ENCODE peak calls at places on chromosomes 1 and 21, in seven cellular contexts. H is tibial nerve, N is adrenal gland, U is aorta, Q is heart right ventricle, W is fibroblast of lung, T is body of pancreas. R is an unnamed sample. For H3K4me1 and H3K36me3, the result is how much of the 10 kb centered on the place peaks cover.

GRCh38 chr1:207851696-207852095 is 59.2 kb downstream of the CD34 start:
- DNase-seq in H (no peak), N (no peak), U (no peak), Q (no peak), W (no peak), T (no peak), R (no peak)

GRCh38 chr1:93874025-93874651 is 4.9 kb downstream of the DNTTIP2 start:
- DNase-seq in H (no peak), N (no peak), U (no peak), Q (no peak), W (peak), T (peak), R (no peak)

GRCh38 chr1:52913014-52913413 is 8.5 kb downstream of the ECHDC2 start:
- DNase-seq in H (no peak), N (no peak), U (no peak), Q (no peak), W (no peak), T (no peak), R (no peak)

GRCh38 chr1:179303173-179303572 is 9.6 kb downstream of the SOAT1 start:
- DNase-seq in H (no peak), N (no peak), U (no peak), Q (no peak), W (no peak), T (no peak), R (no peak)

GRCh38 chr1:24416666-24417391 is 1.2 kb downstream of the NIPAL3 start:
- DNase-seq in H (no peak), N (no peak), U (no peak), Q (no peak), W (peak), T (no peak), R (peak)

GRCh38 chr1:243926803-243927245 is 76.8 kb upstream of the AKT3 start:
- DNase-seq in H (no peak), N (no peak), U (no peak), Q (no peak), W (peak), T (no peak), R (no peak)

GRCh38 chr1:243473281-243474210 is 217.7 kb downstream of the SDCCAG8 start:
- DNase-seq in H (no peak), N (no peak), U (no peak), Q (no peak), W (peak), T (no peak), R (no peak)

GRCh38 chr21:27833298-27833697 is 866.4 kb upstream of the ADAMTS5 start:
- DNase-seq in H (no peak), N (no peak), U (no peak), Q (no peak), W (no peak), T (no peak), R (no peak)

GRCh38 chr1:27011058-27011764 is 1.4 kb downstream of the TENT5B start:
- DNase-seq in H (no peak), N (peak), U (peak), Q (no peak), W (peak), T (peak), R (peak)

GRCh38 chr1:1157426-1157913 is 16.2 kb upstream of the TTLL10 start:
- DNase-seq in H (peak), N (peak), U (peak), Q (peak), W (peak), T (peak), R (peak)

GRCh38 chr1:1032428-1032827 is 12.5 kb downstream of the AGRN start:
- DNase-seq in H (no peak), N (no peak), U (no peak), Q (no peak), W (no peak), T (peak), R (no peak)

GRCh38 chr1:159829822-159830455 is 3.3 kb downstream of the SLAMF8 start:
- DNase-seq in H (no peak), N (peak), U (no peak), Q (no peak), W (peak), T (peak), R (no peak)

GRCh38 chr1:226643701-226644540 is 95.2 kb downstream of the ITPKB start:
- DNase-seq in H (no peak), N (peak), U (peak), Q (no peak), W (no peak), T (no peak), R (no peak)

GRCh38 chr1:1144122-1144842 is 28.4 kb upstream of the C1orf159 start:
- DNase-seq in H (no peak), N (no peak), U (no peak), Q (no peak), W (no peak), T (no peak), R (no peak)

GRCh38 chr21:44929242-44929798 is 8.6 kb upstream of the ITGB2 start:
- DNase-seq in H (no peak), N (no peak), U (peak), Q (no peak), W (no peak), T (no peak), R (no peak)

GRCh38 chr21:44929799-44930542 is 9.3 kb upstream of the ITGB2 start:
- DNase-seq in H (no peak), N (no peak), U (peak), Q (no peak), W (no peak), T (peak), R (no peak)

GRCh38 chr21:44931137-44931500 is 8.7 kb upstream of the SLX9 start:
- DNase-seq in H (no peak), N (peak), U (peak), Q (no peak), W (no peak), T (peak), R (no peak)

GRCh38 chr21:44931501-44932365 is 8.1 kb upstream of the SLX9 start:
- DNase-seq in H (no peak), N (no peak), U (peak), Q (no peak), W (no peak), T (no peak), R (peak)

DNA sequence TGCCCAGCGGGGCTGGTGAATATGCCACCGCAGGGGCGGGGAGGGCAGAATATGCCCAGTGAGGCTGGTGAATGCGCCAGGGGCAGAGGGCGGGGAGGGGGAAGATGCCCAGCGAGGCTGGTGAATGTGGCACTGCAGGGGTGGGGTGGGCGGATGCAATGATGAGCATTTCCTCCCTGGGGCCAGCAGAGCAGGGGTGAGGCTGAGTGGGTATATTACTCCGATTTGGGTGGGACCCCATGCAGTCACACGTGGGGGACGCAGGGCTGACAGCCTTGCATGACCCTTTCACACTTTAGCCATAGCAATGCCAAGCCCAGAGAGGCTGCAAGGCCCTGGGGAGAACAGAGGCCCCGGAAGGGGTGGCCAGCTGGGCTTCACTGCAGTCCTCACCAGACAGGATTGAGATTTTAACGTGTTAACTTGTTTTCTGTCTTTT is 9.3 kb upstream of the SLX9 start:
- DNase-seq in H (no peak), N (no peak), U (peak), Q (no peak), W (no peak), T (no peak), R (no peak)
- H3K4me3 ChIP-seq in H (no peak), N (no peak), U (no peak), Q (no peak), W (no peak), T (no peak), R (no peak)

GRCh38 chr1:81813691-81814090 is 13.0 kb downstream of the ADGRL2 start:
- DNase-seq in H (no peak), N (no peak), U (no peak), Q (no peak), W (no peak), T (no peak), R (no peak)

GRCh38 chr1:81808760-81809159 is 8.0 kb downstream of the ADGRL2 start:
- DNase-seq in H (no peak), N (no peak), U (no peak), Q (no peak), W (no peak), T (no peak), R (no peak)

GRCh38 chr1:81809808-81810207 is 9.1 kb downstream of the ADGRL2 start:
- DNase-seq in H (no peak), N (no peak), U (no peak), Q (no peak), W (no peak), T (no peak), R (no peak)

GRCh38 chr1:81812712-81813111 is 12.0 kb downstream of the ADGRL2 start:
- DNase-seq in H (no peak), N (no peak), U (no peak), Q (no peak), W (peak), T (no peak), R (no peak)

DNA sequence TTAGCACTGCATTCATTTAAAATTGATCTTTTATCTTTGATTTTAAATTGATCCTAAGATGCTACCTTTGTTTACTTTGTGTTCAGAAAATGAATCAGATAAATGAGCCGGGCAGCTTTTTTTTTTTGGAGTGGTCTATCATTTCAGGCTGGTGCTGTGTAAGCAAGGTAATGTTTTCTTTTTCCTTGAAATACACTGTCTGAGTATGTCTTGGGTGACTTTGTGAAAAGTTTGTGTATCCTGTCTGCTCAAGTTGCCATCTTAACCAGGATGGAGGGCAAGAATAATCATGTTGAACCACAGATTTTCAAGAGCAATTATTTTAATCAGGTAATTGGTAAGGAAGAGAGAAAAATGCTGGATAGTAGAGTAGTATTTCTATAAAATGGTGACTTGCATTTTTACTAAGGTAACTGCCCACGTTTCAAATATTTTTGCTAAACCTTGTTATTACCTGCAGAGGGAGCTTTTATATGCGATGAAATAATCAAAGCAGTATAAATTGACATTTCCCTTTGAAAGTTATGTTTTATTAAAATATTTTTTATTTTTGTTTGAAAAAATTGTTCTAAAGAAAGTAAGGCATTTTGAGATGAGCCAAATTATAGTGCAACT is 11.1 kb downstream of the ADGRL2 start:
- DNase-seq in H (no peak), N (no peak), U (no peak), Q (no peak), W (peak), T (no peak), R (no peak)
- H3K4me1 ChIP-seq in H (under half), N (half or more), U (under half), Q (under half), W (under half), T (under half), R (under half)

GRCh38 chr1:173856014-173856413 is 11.8 kb downstream of the GAS5 start:
- DNase-seq in H (no peak), N (no peak), U (no peak), Q (no peak), W (no peak), T (no peak), R (no peak)
- H3K36me3 ChIP-seq in H (under half), N (under half), U (under half), Q (under half), W (under half), T (under half), R (under half)

DNA sequence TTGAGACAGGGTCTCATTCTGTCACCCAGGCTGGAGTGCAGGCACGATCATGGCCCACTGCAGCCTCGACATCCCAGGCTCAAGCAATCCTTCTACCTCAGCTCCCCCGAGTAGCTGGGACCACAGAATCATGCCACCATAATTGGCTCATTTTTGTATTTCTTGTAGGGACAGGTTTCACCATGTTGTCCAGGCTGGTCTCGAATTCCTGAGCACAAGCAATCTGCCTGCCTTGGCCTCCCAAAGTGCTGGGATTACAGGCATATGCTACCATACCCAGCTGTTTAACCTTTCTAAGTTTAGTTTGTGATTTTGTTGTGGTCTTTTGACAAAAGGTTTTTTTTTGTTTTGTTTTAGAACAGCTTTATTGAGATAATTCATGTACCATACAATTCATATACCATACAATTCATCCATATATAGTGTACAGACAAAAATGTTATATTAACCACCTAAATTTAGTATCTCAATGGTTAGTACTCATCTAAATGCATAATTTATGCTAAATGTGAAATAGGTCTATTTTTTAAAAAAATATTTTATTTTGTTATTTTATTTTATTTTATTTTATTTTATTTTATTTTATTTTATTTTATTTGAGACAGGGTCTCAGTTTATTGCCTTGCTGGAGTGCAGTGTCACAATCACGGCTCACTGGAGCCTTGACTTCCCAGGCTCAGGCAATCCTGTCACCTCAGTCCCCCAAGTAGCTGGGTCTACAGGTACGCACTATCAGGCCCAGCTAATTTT is 8.9 kb downstream of the ZMPSTE24 start:
- DNase-seq in H (no peak), N (no peak), U (no peak), Q (no peak), W (no peak), T (no peak), R (no peak)
- H3K4me3 ChIP-seq in H (no peak), N (no peak), U (no peak), Q (no peak), W (no peak), T (no peak), R (no peak)

DNA sequence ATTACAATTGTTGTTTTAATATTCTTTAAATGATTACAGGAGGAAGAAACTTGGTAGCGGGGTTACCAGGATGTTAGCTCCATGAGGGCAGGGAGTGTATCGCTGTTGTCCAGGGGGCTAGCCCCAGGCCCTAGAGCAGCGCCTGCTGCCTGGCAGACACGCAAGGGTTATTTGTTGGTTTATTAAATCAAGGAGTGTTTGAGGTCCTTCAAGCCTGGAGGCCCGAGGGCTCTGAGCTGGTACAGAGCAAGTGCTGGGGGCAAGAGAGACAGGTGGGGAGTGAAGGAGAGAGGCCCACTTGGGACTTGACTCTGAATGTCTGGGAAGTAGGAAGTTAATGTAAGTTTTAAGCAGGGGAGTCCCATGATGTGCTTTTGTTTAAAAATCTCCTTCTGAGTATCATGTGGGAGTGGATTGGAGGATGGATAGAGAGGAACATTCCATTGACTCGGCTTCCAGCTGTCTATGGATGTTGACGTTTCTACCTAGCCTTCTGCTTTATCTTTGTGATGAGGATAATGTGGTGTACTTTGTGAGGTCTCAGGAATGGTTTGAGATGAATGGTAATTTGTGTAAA is 8.7 kb downstream of the ITSN1 start:
- DNase-seq in H (no peak), N (no peak), U (no peak), Q (no peak), W (peak), T (no peak), R (no peak)
- H3K4me1 ChIP-seq in H (under half), N (half or more), U (under half), Q (half or more), W (under half), T (under half), R (half or more)

DNA sequence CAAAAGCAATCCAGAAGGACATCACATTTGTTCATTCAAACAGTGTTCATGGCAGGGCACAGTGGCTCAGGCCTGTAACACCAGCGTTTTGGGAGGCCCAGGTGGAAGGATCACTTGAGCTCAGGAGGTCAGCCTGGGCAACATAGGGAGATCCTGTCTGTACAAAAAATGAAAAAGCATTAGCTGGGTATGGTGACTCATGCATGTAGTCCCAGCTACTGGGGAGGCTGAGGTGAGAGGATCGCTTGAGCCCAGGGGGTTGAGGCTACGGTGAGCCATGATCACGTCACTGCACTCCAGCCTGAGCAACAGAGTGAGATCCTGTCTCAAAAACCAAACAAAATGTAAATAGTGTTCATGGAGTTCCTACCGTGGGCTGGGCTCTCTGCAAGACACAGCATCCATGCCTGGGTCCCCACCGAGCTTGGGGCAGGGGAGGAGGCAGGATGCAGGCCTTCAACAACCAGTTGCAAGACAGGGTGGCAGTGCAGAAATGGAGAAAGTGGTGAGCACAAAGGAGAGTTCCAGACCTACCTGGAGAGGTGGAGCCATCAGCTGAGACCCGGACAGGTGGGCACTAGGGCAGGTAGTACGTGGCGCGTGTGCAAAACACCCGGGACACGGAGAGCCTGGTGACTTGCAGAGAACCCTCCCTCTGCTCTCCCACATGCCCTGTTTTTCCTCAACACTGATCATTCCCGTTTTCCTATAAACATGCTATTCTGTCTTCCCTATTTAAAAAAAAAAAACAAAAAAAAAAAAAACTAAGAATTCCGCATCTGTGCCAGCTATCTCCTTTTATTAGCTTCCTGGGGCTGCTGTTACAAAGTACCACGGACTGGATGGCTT is 138.9 kb downstream of the TOMM20 start:
- DNase-seq in H (no peak), N (no peak), U (peak), Q (no peak), W (no peak), T (no peak), R (no peak)
- H3K36me3 ChIP-seq in H (under half), N (under half), U (under half), Q (under half), W (under half), T (under half), R (under half)

DNA sequence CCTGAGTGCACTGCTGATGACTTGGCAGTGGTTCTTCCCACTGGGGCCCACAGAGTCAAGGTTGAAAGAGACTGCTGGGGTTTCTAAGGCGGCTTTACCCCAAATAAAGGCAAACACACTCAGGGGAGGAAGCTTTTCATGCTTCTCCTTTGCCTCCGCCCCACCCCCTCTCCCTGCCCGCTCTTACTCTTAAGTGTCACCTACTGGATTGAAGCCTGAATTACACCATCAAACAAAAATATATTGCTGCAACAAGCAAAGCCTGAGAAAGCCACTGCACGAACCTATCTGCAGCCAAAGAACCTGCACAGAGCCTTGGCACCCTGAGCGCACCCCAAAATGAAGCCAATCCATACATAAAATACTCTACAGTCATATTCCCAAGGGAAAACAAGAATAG is 63.1 kb downstream of the PTGFR start:
- DNase-seq in H (no peak), N (no peak), U (no peak), Q (no peak), W (no peak), T (no peak), R (no peak)
- H3K4me3 ChIP-seq in H (no peak), N (no peak), U (no peak), Q (no peak), W (no peak), T (no peak), R (no peak)

GRCh38 chr1:116320846-116321245 is 52.2 kb upstream of the ATP1A1 start:
- DNase-seq in H (no peak), N (no peak), U (no peak), Q (no peak), W (no peak), T (no peak), R (no peak)
- H3K4me1 ChIP-seq in H (under half), N (under half), U (under half), Q (under half), W (under half), T (half or more), R (half or more)

GRCh38 chr1:212097360-212097759 is 61.8 kb downstream of the DTL start:
- DNase-seq in H (no peak), N (no peak), U (no peak), Q (no peak), W (no peak), T (no peak), R (no peak)
- H3K36me3 ChIP-seq in H (under half), N (under half), U (under half), Q (under half), W (under half), T (under half), R (under half)

R was measured in Caco-2.